ENCODE peak calls at places on chromosomes 12 and 14, in four cellular contexts. O is ovary; M is lower lobe of right lung; C is CD8-positive, alpha-beta T cell. N is an unnamed sample.
A peak's percentile ranks its signal among the peaks of the same experiment; 100 is the strongest.

GRCh38 chr14:73762375-73762822 is 48.2 kb upstream of the PNMA1 start:
- DNase-seq in C (no peak), O (no peak), M (no peak), N (no peak)

GRCh38 chr14:95885866-95886265 is 9.2 kb downstream of the TUNAR start:
- DNase-seq in M (no peak), O (no peak), C (no peak), N (no peak)

GRCh38 chr12:38898001-38898684 is 7.2 kb downstream of the CPNE8 start:
- DNase-seq in C (no peak), O (no peak), M (no peak), N (no peak)

GRCh38 chr12:45050751-45051489 is at the start of gene DBX2:
- DNase-seq in M (peak; percentile 29), C (no peak), O (no peak), N (no peak)

GRCh38 chr14:35201066-35201465 is 78.7 kb downstream of the PRORP start:
- DNase-seq in O (no peak), M (no peak), C (no peak), N (no peak)

GRCh38 chr12:84738481-84738972 is 174.1 kb downstream of the SLC6A15 start:
- DNase-seq in O (no peak), C (no peak), M (no peak), N (no peak)

GRCh38 chr12:13177896-13178295 is 18.6 kb upstream of the EMP1 start:
- DNase-seq in M (no peak), O (no peak), C (no peak), N (no peak)

GRCh38 chr12:42910656-42911055 is 321.1 kb upstream of the PRICKLE1 start:
- DNase-seq in M (no peak), O (no peak), C (no peak), N (no peak)

GRCh38 chr14:36293824-36294223 is 26.6 kb downstream of the MBIP start:
- DNase-seq in M (no peak), O (no peak), C (no peak), N (peak; percentile 12)

GRCh38 chr12:22935090-22935489 is 310.1 kb downstream of the ETNK1 start:
- DNase-seq in C (no peak), O (no peak), M (no peak), N (no peak)

GRCh38 chr12:43964022-43964421 is 128.1 kb downstream of the TMEM117 start:
- DNase-seq in C (no peak), O (no peak), M (no peak), N (no peak)

GRCh38 chr14:95380350-95381042 is 60.8 kb upstream of the CLMN start:
- DNase-seq in C (no peak), O (no peak), M (no peak), N (no peak)

GRCh38 chr12:24480766-24481449 is 468.0 kb downstream of the BCAT1 start:
- DNase-seq in C (no peak), O (no peak), M (no peak), N (no peak)

GRCh38 chr14:101069666-101070362 is 166.3 kb upstream of the RTL1 start:
- DNase-seq in M (peak; percentile 9), O (peak; percentile 4), C (no peak), N (no peak)

GRCh38 chr14:101071493-101071891 is 168.0 kb upstream of the RTL1 start:
- DNase-seq in C (no peak), O (no peak), M (no peak), N (no peak)

GRCh38 chr14:101072531-101072930 is 169.0 kb upstream of the RTL1 start:
- DNase-seq in M (no peak), O (no peak), C (no peak), N (no peak)

GRCh38 chr14:101072070-101072469 is 168.5 kb upstream of the RTL1 start:
- DNase-seq in O (no peak), M (no peak), C (no peak), N (no peak)

DNA sequence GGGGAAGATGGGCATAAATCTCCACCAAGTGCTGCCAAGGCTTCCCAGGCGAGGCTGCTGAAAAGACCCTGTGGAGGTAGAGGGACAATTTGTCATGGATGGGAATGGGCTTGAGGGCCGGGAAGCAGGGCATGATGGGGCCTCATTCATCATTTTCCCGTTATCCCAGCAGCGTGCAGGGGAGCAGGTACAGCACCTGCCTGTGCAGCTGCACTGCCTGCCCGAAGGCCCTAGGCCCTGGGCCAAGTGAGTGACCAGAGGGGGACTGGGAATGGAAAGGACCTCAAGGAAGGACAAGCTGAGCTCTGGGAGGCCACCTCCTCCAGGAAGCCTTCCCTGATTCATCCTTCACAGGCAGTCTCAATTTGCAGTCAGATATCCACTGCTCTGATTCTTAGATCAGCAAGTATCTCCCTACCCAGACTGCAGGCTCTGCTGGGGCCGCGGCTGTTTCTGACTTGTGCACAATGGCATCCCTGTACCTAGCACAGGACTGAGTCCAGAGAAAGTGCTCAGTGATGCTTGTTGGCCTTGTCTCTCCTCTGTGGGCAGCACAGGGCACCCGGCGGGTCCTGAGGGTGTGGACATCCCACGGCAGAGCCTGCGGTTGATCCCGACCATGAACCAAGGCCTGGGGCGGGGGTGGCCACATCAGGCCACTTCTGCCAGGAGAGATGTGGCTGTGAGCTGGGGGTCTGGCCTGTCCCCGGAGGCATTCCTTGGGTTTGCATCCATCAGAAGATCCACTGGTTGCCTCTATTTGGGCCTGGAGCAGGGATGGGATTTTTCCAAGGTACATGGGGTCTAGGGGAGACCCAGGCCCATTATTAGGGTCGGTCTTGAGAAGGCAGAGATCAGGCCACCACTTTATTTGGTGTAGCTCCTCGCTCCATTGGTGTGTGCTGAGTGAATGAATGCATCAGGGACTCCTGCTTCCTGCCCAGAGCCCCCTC is 167.3 kb upstream of the RTL1 start:
- DNase-seq in O (no peak), C (no peak), M (no peak), N (no peak)
- H3K4me3 ChIP-seq in O (no peak overlapping the region), C (no peak overlapping the region), M (no peak overlapping the region), N (no peak overlapping the region)

DNA sequence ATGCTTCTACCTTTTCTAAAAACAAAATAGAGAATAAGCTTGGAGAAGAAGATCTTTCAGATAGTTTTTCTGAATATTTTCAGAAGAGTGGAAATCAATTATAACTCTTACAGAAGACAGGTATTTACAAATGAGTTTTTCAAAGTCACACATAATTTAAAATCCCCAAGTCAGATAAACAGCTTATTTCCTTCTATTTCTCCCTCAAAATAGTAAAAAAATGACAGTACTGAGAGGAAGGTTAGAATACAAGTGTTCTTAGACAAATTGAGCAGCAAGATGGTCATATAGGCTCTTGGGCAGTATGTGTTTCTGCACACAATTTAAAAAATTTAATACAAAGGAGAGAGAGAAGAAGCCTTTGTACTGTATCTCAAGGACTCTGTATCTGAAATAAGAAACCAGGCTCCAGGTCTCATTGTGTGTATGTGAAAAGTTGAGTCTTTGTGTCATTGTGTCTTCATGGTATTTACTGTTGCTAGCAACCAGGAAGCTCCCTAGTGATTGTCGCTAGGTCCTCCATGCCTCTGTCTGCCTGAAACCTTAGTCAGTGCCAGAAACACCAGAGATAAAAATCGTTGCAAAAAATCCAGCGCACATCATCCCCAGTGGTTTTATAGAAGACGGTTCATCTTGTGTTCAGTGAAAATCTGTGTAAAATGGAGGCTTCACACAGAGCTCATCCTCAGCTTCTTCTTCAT is 12.9 kb upstream of the TUBA1A start:
- DNase-seq in C (no peak), M (no peak), O (no peak), N (no peak)
- TF ChIP-seq CTCF in C (no peak), M (no peak), O (no peak), N (no peak)

GRCh38 chr12:119008691-119009221 is 27.4 kb downstream of the SRRM4 start:
- DNase-seq in M (no peak), C (no peak), O (no peak), N (no peak)
- H3K4me3 ChIP-seq in M (no peak overlapping the region), C (no peak overlapping the region), O (no peak overlapping the region), N (no peak overlapping the region)

DNA sequence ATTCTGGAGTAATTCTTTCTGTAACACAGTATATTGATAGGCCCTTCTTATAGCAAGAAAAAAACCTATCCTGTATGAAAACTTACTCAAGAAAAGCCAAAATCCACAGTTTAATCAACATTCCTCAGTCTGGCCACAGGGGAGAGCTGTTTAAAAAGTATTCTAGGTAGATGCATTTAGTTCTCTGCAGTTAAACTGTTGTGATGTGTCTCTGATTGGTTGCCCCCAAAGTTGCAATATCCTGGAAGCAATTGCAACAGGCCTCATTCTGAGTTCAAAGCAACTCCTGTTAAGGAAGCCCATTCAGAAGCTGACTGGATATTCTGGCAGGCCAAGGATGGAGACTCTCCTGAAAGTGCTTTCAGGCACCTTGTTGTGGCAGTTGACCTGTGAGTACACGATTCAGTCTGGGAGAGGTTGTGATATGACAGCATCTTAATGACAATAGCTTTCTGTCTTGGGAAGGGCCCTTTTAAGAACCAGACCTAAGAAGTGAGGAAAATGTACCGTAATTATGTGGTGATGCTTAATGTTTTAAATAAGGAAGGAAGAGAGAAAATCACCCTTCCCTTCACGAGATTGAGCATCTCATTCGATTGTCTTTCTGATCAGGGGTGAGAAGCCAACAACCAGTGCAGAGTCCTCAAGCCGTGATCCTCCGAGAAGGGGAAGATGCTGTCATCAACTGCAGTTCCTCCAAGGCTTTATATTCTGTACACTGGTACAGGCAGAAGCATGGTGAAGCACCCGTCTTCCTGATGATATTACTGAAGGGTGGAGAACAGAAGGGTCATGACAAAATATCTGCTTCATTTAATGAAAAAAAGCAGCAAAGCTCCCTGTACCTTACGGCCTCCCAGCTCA is 420.7 kb downstream of the DAD1 start:
- DNase-seq in O (no peak), M (no peak), C (no peak), N (no peak)
- TF ChIP-seq CTCF in O (no peak), M (no peak), C (no peak), N (peak; percentile 42)

GRCh38 chr12:104478396-104479140 is 21.8 kb downstream of the CHST11 start:
- DNase-seq in O (no peak), M (peak; percentile 52), C (no peak), N (no peak)
- H3K4me3 ChIP-seq in O (no peak overlapping the region), M (peak overlapping the region; percentile 28), C (peak overlapping the region; percentile 43), N (no peak overlapping the region)

DNA sequence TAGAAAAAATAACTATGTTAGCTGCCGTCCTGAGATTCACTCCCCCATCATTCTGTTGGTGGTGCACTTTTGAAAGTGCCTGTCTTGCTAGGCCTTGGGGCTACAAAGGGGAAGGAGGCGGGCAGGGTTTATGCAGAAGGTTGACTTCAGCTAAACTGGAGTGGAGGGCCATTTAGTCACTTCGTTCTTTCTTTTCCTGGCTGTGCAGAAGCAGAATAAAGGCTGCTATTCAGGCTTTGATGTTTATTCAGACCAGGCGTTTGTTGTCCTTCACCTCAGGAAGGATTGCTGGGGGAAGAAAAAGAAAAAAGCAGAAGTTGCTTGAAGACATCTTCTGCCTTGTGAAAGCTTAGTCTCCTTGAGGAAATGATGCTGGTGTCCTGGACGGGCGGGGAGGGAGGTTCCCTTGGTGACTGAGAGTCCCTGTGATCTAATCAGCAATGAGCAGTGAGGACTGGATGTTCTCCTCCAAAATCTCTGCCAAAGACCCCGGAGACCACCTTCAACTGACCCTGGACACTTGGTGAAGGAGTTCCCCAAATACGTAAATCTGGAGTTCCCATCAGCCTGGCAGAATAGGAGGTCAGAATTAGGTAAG is 4.0 kb downstream of the GLT1D1 start:
- DNase-seq in O (no peak), M (peak; percentile 73), C (no peak), N (no peak)
- TF ChIP-seq CTCF in O (no peak), M (no peak), C (no peak), N (no peak)

N was measured in epithelial cell of proximal tubule.